ENCODE peak calls at places on chromosomes 13 and 19, in ten cellular contexts. Y is colonic mucosa, M is pancreas, F is breast epithelium, N is mammary epithelial cell, S is cardiac muscle cell, E is dorsolateral prefrontal cortex, L is HepG2, K is uterus, A is ascending aorta. X is an unnamed sample.

GRCh38 chr13:95233026-95233635 is 68.1 kb downstream of the ABCC4 start:
- DNase-seq in M (no peak), E (no peak), F (no peak), N (no peak), K (no peak), S (no peak), A (no peak), Y (no peak), L (no peak), X (no peak)

GRCh38 chr13:46716821-46717220 is 80.1 kb downstream of the ESD start:
- DNase-seq in E (no peak), S (no peak), N (no peak), Y (no peak), A (no peak), K (no peak), L (no peak), F (no peak), M (no peak), X (no peak)

GRCh38 chr13:85638265-85638664 is 161.0 kb downstream of the SLITRK6 start:
- DNase-seq in K (no peak), L (no peak), Y (no peak), M (peak), N (no peak), F (no peak), S (no peak), E (no peak), A (no peak), X (no peak)

GRCh38 chr13:93146584-93147292 is 79.9 kb upstream of the GPC6 start:
- DNase-seq in K (no peak), L (no peak), Y (no peak), S (peak), M (no peak), A (no peak), N (peak), F (no peak), E (no peak), X (no peak)

GRCh38 chr19:35009424-35010415 is 9.6 kb downstream of the GRAMD1A start:
- DNase-seq in F (no peak), S (no peak), L (no peak), K (no peak), E (no peak), Y (no peak), A (no peak), M (peak), N (no peak), X (no peak)

GRCh38 chr13:21738636-21739035 is 67.8 kb downstream of the FGF9 start:
- DNase-seq in M (no peak), K (no peak), F (no peak), S (no peak), Y (no peak), E (no peak), A (no peak), N (no peak), L (no peak), X (no peak)

GRCh38 chr13:50197705-50198104 is 182.5 kb downstream of the KCNRG start:
- DNase-seq in E (no peak), L (no peak), Y (no peak), F (no peak), K (no peak), A (no peak), S (peak), M (no peak), N (no peak), X (no peak)

GRCh38 chr13:32642316-32642715 is 56.1 kb downstream of the PDS5B start:
- DNase-seq in S (no peak), Y (no peak), K (no peak), M (no peak), A (no peak), E (no peak), L (no peak), F (no peak), N (no peak), X (no peak)

DNA sequence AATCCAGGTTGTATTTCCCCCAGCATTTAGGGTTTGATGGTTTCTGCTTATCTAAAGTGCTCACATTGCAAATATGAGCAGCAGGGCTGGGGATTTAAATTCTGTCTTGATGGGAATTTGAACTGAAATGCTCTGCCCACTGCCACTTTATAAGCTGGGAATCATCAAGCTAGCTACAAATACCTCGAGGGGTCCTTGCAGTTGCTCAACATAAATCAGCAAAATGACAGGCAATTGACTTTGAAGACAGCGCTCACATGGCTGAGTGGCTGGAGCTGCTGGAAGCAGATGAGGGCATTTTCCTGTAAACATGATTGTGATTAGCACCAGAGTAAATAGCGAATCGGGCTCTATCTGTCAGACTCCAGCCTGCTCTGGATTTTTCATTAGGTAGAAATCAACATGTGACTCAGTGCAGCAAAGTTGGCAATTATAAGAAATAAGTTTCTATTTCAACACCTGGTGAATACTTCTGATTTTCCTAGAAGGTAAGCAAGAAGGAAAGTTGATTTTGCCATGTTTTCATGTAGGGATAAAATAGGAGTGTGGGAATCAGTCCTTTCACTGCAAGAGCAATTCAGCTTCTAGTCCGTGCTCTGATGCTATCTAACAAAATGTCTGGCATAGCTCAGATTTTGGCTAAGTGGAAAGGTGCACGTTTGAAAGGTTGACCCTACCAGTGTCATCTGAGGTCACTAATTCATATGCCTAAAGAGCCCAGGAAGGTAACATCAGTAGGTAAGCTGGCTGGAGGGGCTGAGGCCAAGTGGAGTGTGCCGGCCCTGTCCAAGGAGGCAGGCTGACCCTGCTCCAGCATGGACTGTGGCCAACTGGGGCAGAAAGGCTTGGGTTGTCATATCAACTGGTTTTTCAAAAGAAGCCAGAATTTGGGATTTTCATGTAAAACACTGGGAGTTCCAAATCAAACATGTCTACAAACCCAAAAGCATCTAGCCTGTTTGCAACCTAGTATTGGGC is 39.1 kb upstream of the MEDAG start:
- DNase-seq in N (no peak), S (no peak), A (no peak), K (no peak), M (no peak), Y (no peak), F (no peak), L (no peak), E (no peak), X (no peak)
- H3K27ac ChIP-seq in N (no peak), S (no peak), A (peak), K (peak), M (no peak), Y (no peak), F (no peak), L (no peak), E (no peak), X (no peak)

GRCh38 chr13:114035583-114036501 is 62.0 kb upstream of the C13orf46 start:
- DNase-seq in F (peak), M (no peak), E (peak), K (no peak), N (no peak), A (no peak), Y (no peak), S (peak), L (no peak), X (peak)
- H3K27ac ChIP-seq in F (peak), M (no peak), E (peak), K (peak), N (no peak), A (no peak), Y (no peak), S (no peak), L (no peak), X (peak)

GRCh38 chr13:110347535-110348308 is 40.6 kb downstream of the COL4A2 start:
- DNase-seq in K (peak), A (peak), M (no peak), L (peak), E (no peak), Y (no peak), N (peak), F (peak), S (peak), X (no peak)

GRCh38 chr13:110347088-110347487 is 40.0 kb downstream of the COL4A2 start:
- DNase-seq in S (no peak), N (no peak), F (no peak), A (no peak), Y (no peak), L (no peak), M (no peak), K (peak), E (no peak), X (no peak)

GRCh38 chr13:110349239-110349638 is 42.2 kb downstream of the COL4A2 start:
- DNase-seq in L (no peak), M (no peak), E (no peak), S (no peak), F (no peak), K (no peak), N (no peak), A (no peak), Y (no peak), X (no peak)

GRCh38 chr13:110348751-110349150 is 41.7 kb downstream of the COL4A2 start:
- DNase-seq in K (no peak), F (no peak), A (no peak), E (no peak), M (no peak), Y (no peak), L (no peak), N (no peak), S (no peak), X (no peak)

DNA sequence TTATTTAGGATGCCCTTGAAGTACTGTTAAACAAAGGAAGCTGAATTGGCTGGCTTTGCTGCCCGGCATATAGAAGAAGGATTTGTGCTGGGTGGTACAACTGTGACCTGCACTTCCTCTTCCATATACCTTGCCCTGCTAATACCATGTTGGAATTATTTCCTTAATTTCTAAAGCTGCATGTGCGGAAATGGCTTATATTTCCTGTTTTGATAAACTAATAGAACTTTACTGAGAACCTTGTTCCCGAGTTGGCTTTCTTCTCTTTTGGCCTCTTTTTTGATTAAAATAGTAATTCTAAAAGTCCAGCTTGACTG is 41.2 kb downstream of the COL4A2 start:
- DNase-seq in M (no peak), K (no peak), L (no peak), N (no peak), S (no peak), E (no peak), A (no peak), F (no peak), Y (no peak), X (no peak)
- H3K27ac ChIP-seq in M (no peak), K (peak), L (no peak), N (peak), S (no peak), E (no peak), A (peak), F (peak), Y (peak), X (no peak)

DNA sequence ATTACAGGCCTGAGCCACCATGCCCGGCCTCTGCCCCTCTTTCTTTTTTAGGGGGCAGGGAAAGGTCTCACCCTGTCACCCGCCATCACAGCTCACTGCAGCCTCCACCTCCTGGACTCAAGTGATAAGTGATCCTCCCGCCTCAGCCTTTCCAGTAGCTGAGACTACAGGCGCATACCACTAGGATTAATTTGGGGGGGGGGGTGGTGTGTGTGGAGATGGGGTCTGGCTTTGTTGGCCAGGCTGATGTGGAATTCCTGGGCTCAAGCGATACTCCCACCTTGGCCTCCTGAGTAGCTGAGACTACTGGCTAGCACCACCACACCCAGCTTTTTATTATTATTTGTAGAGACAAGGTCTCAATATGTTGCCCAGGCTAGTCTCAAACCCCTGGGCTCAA is 4.2 kb downstream of the APOE start:
- DNase-seq in L (no peak), F (no peak), M (no peak), E (no peak), K (no peak), S (no peak), Y (no peak), A (no peak), N (no peak), X (no peak)
- H3K27ac ChIP-seq in L (no peak), F (no peak), M (no peak), E (no peak), K (no peak), S (no peak), Y (no peak), A (no peak), N (no peak), X (no peak)

GRCh38 chr19:49857061-49857833 is 6.3 kb downstream of the PTOV1 start:
- DNase-seq in S (no peak), A (no peak), K (peak), F (no peak), L (no peak), N (no peak), M (peak), E (no peak), Y (no peak), X (no peak)
- H3K27ac ChIP-seq in S (peak), A (no peak), K (no peak), F (no peak), L (no peak), N (no peak), M (no peak), E (peak), Y (no peak), X (peak)

GRCh38 chr13:39253774-39254173 is 215.5 kb downstream of the NHLRC3 start:
- DNase-seq in Y (no peak), N (no peak), E (no peak), M (no peak), A (no peak), K (no peak), L (no peak), S (peak), F (no peak), X (no peak)
- H3K27ac ChIP-seq in Y (no peak), N (no peak), E (no peak), M (no peak), A (no peak), K (no peak), L (no peak), S (no peak), F (no peak), X (no peak)

DNA sequence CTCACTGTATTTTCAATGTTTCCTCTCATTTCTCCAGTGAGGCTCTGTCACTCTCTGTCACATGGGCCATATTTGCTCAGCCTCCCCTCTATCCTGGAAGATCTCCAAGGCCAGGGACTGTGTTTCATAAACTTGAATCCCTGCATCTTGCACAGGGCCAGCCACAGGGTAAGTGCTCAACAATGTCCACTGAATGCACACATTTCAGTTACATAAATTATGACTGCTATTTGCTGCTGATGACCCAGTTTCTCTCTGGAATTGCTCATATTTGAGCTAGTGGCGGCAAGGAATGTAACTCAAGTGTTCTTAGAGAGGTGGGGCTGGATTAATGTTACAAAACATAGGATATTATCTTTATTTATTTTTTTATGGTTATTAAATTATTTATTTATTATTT is 6.1 kb downstream of the CLC start:
- DNase-seq in E (no peak), M (no peak), N (no peak), S (no peak), Y (no peak), L (no peak), K (no peak), A (no peak), F (no peak), X (no peak)
- H3K27ac ChIP-seq in E (no peak), M (no peak), N (no peak), S (no peak), Y (no peak), L (no peak), K (no peak), A (no peak), F (no peak), X (no peak)

GRCh38 chr13:24195626-24196025 is 35.1 kb downstream of the SPATA13 start:
- DNase-seq in N (no peak), S (no peak), Y (no peak), E (no peak), F (no peak), M (no peak), K (no peak), A (no peak), L (no peak), X (no peak)
- H3K27ac ChIP-seq in N (no peak), S (no peak), Y (no peak), E (no peak), F (no peak), M (no peak), K (no peak), A (no peak), L (no peak), X (no peak)